ENCODE peak calls at places on chromosomes 7 and 10, in seven cellular contexts. N, B, H, A, X, Y and J are unnamed samples.

GRCh38 chr7:133794490-133794889 is 332.6 kb upstream of the LRGUK start:
- DNase-seq in N (no peak), B (peak), H (no peak), A (no peak), X (peak), Y (no peak), J (no peak)

GRCh38 chr7:134669388-134669787 is 22.7 kb downstream of the BPGM start:
- DNase-seq in N (no peak), B (no peak), H (no peak), A (no peak), X (no peak), Y (no peak), J (no peak)

GRCh38 chr10:47410271-47410670 is 26.2 kb upstream of the ZNF488 start:
- DNase-seq in N (no peak), B (no peak), H (no peak), A (no peak), X (no peak), Y (no peak), J (no peak)

GRCh38 chr7:1555813-1556540 is at the start of gene TMEM184A:
- DNase-seq in N (peak), B (no peak), H (no peak), A (no peak), X (no peak), Y (peak), J (no peak)

GRCh38 chr10:114615600-114616007 is 42.5 kb downstream of the ABLIM1 start:
- DNase-seq in N (no peak), B (no peak), H (no peak), A (no peak), X (no peak), Y (no peak), J (no peak)

GRCh38 chr7:152621426-152621825 is 54.5 kb downstream of the XRCC2 start:
- DNase-seq in N (no peak), B (no peak), H (no peak), A (no peak), X (no peak), Y (no peak), J (no peak)

GRCh38 chr7:55488804-55489340 is 83.4 kb downstream of the VOPP1 start:
- DNase-seq in N (no peak), B (no peak), H (no peak), A (no peak), X (no peak), Y (no peak), J (no peak)

GRCh38 chr10:79092292-79092896 is 23.6 kb downstream of the ZMIZ1 start:
- DNase-seq in N (no peak), B (no peak), H (no peak), A (no peak), X (no peak), Y (no peak), J (no peak)

GRCh38 chr7:98927125-98927524 is 48.8 kb downstream of the TRRAP start:
- DNase-seq in N (no peak), B (no peak), H (no peak), A (no peak), X (no peak), Y (no peak), J (no peak)

GRCh38 chr10:133325761-133326463 is 10.8 kb downstream of the CALY start:
- DNase-seq in N (no peak), B (no peak), H (no peak), A (no peak), X (no peak), Y (no peak), J (no peak)

GRCh38 chr7:137513091-137513490 is 169.6 kb upstream of the PTN start:
- DNase-seq in N (no peak), B (no peak), H (no peak), A (no peak), X (no peak), Y (no peak), J (no peak)

GRCh38 chr10:116809528-116810500 is 39.5 kb upstream of the ENO4 start:
- DNase-seq in N (peak), B (no peak), H (no peak), A (no peak), X (no peak), Y (no peak), J (no peak)

GRCh38 chr7:138746073-138746472 is 44.9 kb upstream of the SVOPL start:
- DNase-seq in N (no peak), B (no peak), H (no peak), A (no peak), X (no peak), Y (no peak), J (no peak)

GRCh38 chr10:129936266-129936922 is 27.7 kb downstream of the EBF3 start:
- DNase-seq in N (no peak), B (no peak), H (no peak), A (peak), X (no peak), Y (peak), J (no peak)

GRCh38 chr7:151336027-151336720 is 5.4 kb upstream of the NUB1 start:
- DNase-seq in N (no peak), B (no peak), H (no peak), A (no peak), X (no peak), Y (no peak), J (no peak)

GRCh38 chr10:110330675-110331074 is 26.0 kb upstream of the SMNDC1 start:
- DNase-seq in N (no peak), B (no peak), H (no peak), A (no peak), X (no peak), Y (no peak), J (no peak)

GRCh38 chr7:76509931-76510877 is at the start of gene UPK3B:
- DNase-seq in N (peak), B (no peak), H (no peak), A (no peak), X (no peak), Y (no peak), J (no peak)

GRCh38 chr10:30493609-30494530 is 59.9 kb downstream of the MAP3K8 start:
- DNase-seq in N (no peak), B (peak), H (no peak), A (peak), X (peak), Y (no peak), J (no peak)

GRCh38 chr7:11082552-11083213 is 109.0 kb downstream of the PHF14 start:
- DNase-seq in N (no peak), B (peak), H (no peak), A (no peak), X (no peak), Y (no peak), J (no peak)

GRCh38 chr7:131071786-131072504 is 255.7 kb upstream of the MKLN1 start:
- DNase-seq in N (peak), B (peak), H (no peak), A (peak), X (peak), Y (no peak), J (no peak)

GRCh38 chr7:133797818-133798485 is 329.2 kb upstream of the LRGUK start:
- DNase-seq in N (no peak), B (peak), H (peak), A (no peak), X (no peak), Y (no peak), J (no peak)

GRCh38 chr10:3668276-3668960 is 116.6 kb downstream of the KLF6 start:
- DNase-seq in N (peak), B (peak), H (peak), A (no peak), X (no peak), Y (no peak), J (no peak)

GRCh38 chr7:73905360-73905759 is 44.4 kb downstream of the TMEM270 start:
- DNase-seq in N (no peak), B (no peak), H (no peak), A (no peak), X (no peak), Y (no peak), J (no peak)

GRCh38 chr7:45865594-45866410 is 7.1 kb downstream of the CCDC201 start:
- DNase-seq in N (no peak), B (no peak), H (no peak), A (no peak), X (no peak), Y (no peak), J (no peak)

GRCh38 chr7:2800923-2801682 is 43.0 kb downstream of the GNA12 start:
- DNase-seq in N (peak), B (peak), H (no peak), A (peak), X (peak), Y (no peak), J (no peak)

GRCh38 chr10:102919237-102919959 is 1.3 kb downstream of the CNNM2 start:
- DNase-seq in N (peak), B (no peak), H (no peak), A (no peak), X (peak), Y (peak), J (no peak)

GRCh38 chr10:88117227-88117626 is 253.8 kb downstream of the PTEN start:
- DNase-seq in N (no peak), B (no peak), H (no peak), A (no peak), X (no peak), Y (no peak), J (no peak)

GRCh38 chr7:135406908-135407307 is 103.0 kb downstream of the CNOT4 start:
- DNase-seq in N (no peak), B (no peak), H (no peak), A (no peak), X (no peak), Y (no peak), J (no peak)

GRCh38 chr10:1498746-1499343 is 238.5 kb downstream of the ADARB2 start:
- DNase-seq in N (no peak), B (no peak), H (no peak), A (no peak), X (no peak), Y (no peak), J (no peak)

DNA sequence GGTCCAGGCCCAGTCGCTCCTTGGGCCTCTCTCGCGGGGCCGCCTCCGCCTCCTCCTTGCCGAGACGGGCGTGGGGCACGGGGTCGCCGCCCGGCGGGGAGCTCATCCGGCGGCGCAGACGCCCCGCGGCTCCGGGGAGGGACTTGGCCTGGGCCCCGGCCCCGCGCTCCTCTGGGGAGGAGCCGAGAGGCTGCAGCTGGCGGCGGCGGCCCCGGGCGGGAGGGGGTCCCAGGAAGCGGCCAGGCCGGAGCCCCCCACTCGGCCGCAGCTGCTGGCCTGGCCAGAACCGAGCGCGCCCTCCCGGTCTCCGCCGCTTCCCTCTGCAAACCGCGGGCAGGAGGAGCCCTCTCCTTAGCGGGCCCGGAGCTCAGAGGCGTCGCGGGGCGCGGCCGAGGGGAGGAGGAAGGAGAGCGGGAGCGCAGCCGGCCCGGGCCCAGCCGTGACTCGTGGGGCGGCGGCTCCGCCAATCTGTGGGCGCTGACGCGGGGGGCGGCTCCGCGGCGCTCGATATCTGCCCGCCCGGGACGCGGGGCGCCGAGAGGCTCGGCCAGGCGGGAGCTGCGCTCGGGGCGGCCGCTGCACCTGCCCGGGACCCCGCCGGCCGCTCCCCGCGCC is at the start of gene FAM20C:
- DNase-seq in N (peak), B (peak), H (peak), A (peak), X (peak), Y (peak), J (no peak)
- H3K27ac ChIP-seq in N (peak), B (peak), H (peak), A (peak), X (peak), Y (peak), J (peak)

DNA sequence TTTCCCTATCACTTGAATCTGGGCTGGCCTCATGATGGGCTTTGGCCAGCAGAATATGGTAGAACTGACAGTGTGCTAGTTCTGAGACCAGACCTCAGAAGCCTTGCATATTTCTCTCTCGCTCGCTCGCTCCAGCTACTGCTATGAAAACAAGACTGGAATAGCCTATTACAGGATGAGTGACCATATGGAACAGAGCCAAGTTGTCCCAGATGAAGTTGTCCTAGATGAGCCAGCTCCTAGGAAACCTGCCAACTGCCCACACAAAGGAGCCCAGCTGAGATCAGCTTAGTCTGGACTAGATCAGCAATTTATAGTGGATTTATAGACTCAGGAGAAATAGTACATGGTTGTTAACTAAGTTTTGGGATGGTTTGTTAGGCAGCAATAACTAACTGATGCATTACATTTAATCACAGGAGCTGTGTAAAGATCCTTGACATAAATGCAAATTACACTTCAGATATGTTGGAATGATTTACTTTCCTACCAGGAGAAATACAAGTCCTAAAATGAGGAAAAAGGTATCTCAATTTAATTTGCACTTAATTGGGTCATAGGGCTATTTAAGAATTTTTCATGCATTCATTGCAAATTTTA is 6.8 kb upstream of the HECW1 start:
- DNase-seq in N (no peak), B (no peak), H (no peak), A (no peak), X (no peak), Y (no peak), J (no peak)
- TF ChIP-seq CTCF in N (no peak), B (no peak), H (no peak), A (no peak), X (no peak), Y (no peak), J (no peak)

GRCh38 chr7:4745971-4746919 is 29.2 kb upstream of the AP5Z1 start:
- DNase-seq in N (no peak), B (peak), H (no peak), A (no peak), X (no peak), Y (no peak), J (no peak)
- H3K4me3 ChIP-seq in N (no peak), B (peak), H (peak), A (peak), X (peak), Y (peak), J (peak)

GRCh38 chr7:32511791-32512190 is 16.5 kb downstream of the AVL9 start:
- DNase-seq in N (no peak), B (no peak), H (no peak), A (no peak), X (no peak), Y (no peak), J (no peak)
- H3K27ac ChIP-seq in N (no peak), B (no peak), H (no peak), A (no peak), X (no peak), Y (no peak), J (no peak)

GRCh38 chr7:66206909-66207240 is 1.7 kb downstream of the TPST1 start:
- DNase-seq in N (no peak), B (no peak), H (no peak), A (no peak), X (no peak), Y (no peak), J (no peak)

GRCh38 chr7:66205736-66206080 is 574 bp downstream of the TPST1 start:
- DNase-seq in N (no peak), B (no peak), H (no peak), A (no peak), X (no peak), Y (no peak), J (no peak)

GRCh38 chr7:66206116-66206908 is 1.2 kb downstream of the TPST1 start:
- DNase-seq in N (no peak), B (peak), H (no peak), A (no peak), X (no peak), Y (no peak), J (no peak)

GRCh38 chr7:66202380-66202779 is 2.8 kb upstream of the TPST1 start:
- DNase-seq in N (no peak), B (no peak), H (no peak), A (no peak), X (no peak), Y (no peak), J (no peak)

GRCh38 chr7:66204822-66205735 is at the start of gene TPST1:
- DNase-seq in N (peak), B (peak), H (peak), A (peak), X (peak), Y (peak), J (peak)
- TF ChIP-seq CTCF in N (peak), B (peak), H (peak), A (peak), X (peak), Y (peak), J (peak)

DNA sequence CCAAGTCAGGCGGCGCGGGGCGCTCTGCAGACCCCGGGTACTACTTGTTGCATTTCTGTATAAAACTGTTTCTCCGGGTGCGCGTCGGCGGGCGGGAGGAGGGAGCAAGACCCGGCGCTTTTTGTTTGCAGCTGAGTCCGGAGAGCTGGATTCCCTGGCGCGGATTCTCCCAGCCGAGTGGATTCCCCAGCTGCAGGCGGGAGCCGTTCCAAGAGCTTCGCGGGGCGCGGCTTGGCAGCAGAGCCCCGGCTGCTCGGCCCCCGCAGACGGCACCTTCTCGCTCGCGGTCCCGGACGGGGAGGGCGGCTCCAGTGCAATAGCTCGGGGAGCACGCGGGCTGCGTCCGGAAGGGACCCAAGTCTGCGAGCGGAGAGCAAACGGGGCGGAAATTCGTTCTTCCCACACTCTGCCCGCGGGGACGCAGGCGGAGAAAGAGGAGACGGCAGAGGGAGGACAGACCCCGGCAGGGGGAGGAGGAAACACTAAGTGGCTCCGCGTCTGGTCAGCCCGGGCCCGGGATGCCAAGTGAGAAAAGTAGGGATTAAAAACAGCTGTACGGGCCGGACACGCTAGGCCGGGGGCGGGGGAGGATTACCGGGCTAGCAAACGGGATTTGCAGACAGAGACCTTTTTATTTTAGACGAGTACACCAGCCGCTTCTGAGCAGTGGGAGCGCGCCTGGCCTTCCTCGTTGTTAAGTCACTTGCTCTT is at the start of gene TRIL:
- DNase-seq in N (peak), B (peak), H (peak), A (peak), X (peak), Y (peak), J (no peak)
- H3K4me3 ChIP-seq in N (no peak), B (peak), H (peak), A (peak), X (peak), Y (peak), J (peak)